ENCODE peak calls at places on chromosomes 11 and 22, in six cellular contexts. T is iris pigment epithelial cell, R is right cardiac atrium, S is activated T-helper 1 cell treated with Interleukin-2 at 50 U/mL for 16 hours, N is HFFc6, H is thoracic aorta. F is an unnamed sample.

GRCh38 chr11:819943-820649 is 1.4 kb downstream of the PNPLA2 start:
- DNase-seq in R (peak; percentile 87), N (peak; percentile 64), T (peak; percentile 65), H (peak; percentile 70), S (peak; percentile 92), F (peak; percentile 94)

GRCh38 chr22:33923660-33924246 is 3.5 kb upstream of the LARGE1 start:
- DNase-seq in H (peak; percentile 16), S (no peak), T (peak; percentile 58), N (peak; percentile 46), R (peak; percentile 36), F (peak; percentile 43)

GRCh38 chr22:31210830-31211503 is 1.1 kb upstream of the LIMK2 start:
- DNase-seq in T (peak; percentile 21), S (no peak), R (peak; percentile 47), H (no peak), N (peak; percentile 12), F (peak; percentile 43)

GRCh38 chr22:43066134-43066533 is 23.1 kb downstream of the TTLL1 start:
- DNase-seq in T (no peak), H (no peak), N (no peak), R (peak; percentile 55), S (no peak), F (peak; percentile 46)

GRCh38 chr11:93857413-93858185 is 7.2 kb upstream of the VSTM5 start:
- DNase-seq in N (no peak), H (no peak), R (no peak), S (no peak), T (peak; percentile 9), F (no peak)

GRCh38 chr11:113926273-113927183 is 21.9 kb downstream of the HTR3B start:
- DNase-seq in T (peak; percentile 50), H (no peak), R (no peak), N (no peak), S (no peak), F (no peak)

GRCh38 chr11:70551323-70552166 is 153.2 kb downstream of the CTTN start:
- DNase-seq in R (no peak), H (no peak), N (no peak), S (no peak), T (no peak), F (peak; percentile 33)

GRCh38 chr11:2515401-2516275 is 70.8 kb downstream of the KCNQ1 start:
- DNase-seq in R (peak; percentile 11), S (no peak), N (no peak), T (no peak), H (no peak), F (peak; percentile 39)

GRCh38 chr11:66936326-66936725 is 21.9 kb downstream of the PC start:
- DNase-seq in H (no peak), R (no peak), T (peak; percentile 98), N (peak; percentile 36), S (no peak), F (no peak)

GRCh38 chr11:64572143-64572542 is 18.9 kb upstream of the SLC22A12 start:
- DNase-seq in S (no peak), H (no peak), R (no peak), T (no peak), N (no peak), F (no peak)

F was measured in Right ventricle myocardium superior.